ENCODE peak calls at places on chromosomes 6 and 20, in four cellular contexts. One of them, this sample, is unnamed.

GRCh38 chr6:144471986-144472385 is 186.9 kb downstream of the UTRN start:
- DNase-seq in GM12891: no peak
- DNase-seq in stomach: no peak
- DNase-seq in GM12878: no peak
- DNase-seq in this sample: no peak

GRCh38 chr6:137056121-137056880 is 11.5 kb upstream of the IL20RA start:
- DNase-seq in GM12891: no peak
- DNase-seq in stomach: no peak
- DNase-seq in GM12878: no peak
- DNase-seq in this sample: no peak

GRCh38 chr20:30167540-30167939 is 1089.9 kb upstream of the DEFB115 start:
- DNase-seq in GM12891: no peak
- DNase-seq in stomach: no peak
- DNase-seq in GM12878: no peak
- DNase-seq in this sample: no peak

GRCh38 chr20:38748863-38749153 is 548 bp downstream of the ACTR5 start:
- DNase-seq in GM12891: no peak
- DNase-seq in stomach: no peak
- DNase-seq in GM12878: no peak
- DNase-seq in this sample: no peak

GRCh38 chr20:37516697-37517370 is 4.2 kb upstream of the NNAT start:
- DNase-seq in GM12891: no peak
- DNase-seq in stomach: peak
- DNase-seq in GM12878: no peak
- DNase-seq in this sample: no peak

GRCh38 chr20:16707674-16708073 is 22.2 kb upstream of the SNRPB2 start:
- DNase-seq in GM12891: no peak
- DNase-seq in stomach: no peak
- DNase-seq in GM12878: no peak
- DNase-seq in this sample: no peak

GRCh38 chr6:63760199-63760598 is 124.6 kb downstream of the PHF3 start:
- DNase-seq in GM12891: no peak
- DNase-seq in stomach: no peak
- DNase-seq in GM12878: no peak
- DNase-seq in this sample: no peak

GRCh38 chr6:51704932-51705540 is 382.4 kb downstream of the PKHD1 start:
- DNase-seq in GM12891: no peak
- DNase-seq in stomach: no peak
- DNase-seq in GM12878: no peak
- DNase-seq in this sample: no peak

GRCh38 chr6:155246825-155247224 is 17.0 kb upstream of the CLDN20 start:
- DNase-seq in GM12891: no peak
- DNase-seq in stomach: no peak
- DNase-seq in GM12878: no peak
- DNase-seq in this sample: no peak

GRCh38 chr6:35468181-35468979 is at the start of gene RPL10A:
- DNase-seq in GM12891: peak
- DNase-seq in stomach: peak
- DNase-seq in GM12878: peak
- DNase-seq in this sample: peak

GRCh38 chr6:35471836-35472345 is 3.7 kb downstream of the RPL10A start:
- DNase-seq in GM12891: no peak
- DNase-seq in stomach: no peak
- DNase-seq in GM12878: no peak
- DNase-seq in this sample: no peak

GRCh38 chr6:35468980-35469710 is 944 bp downstream of the RPL10A start:
- DNase-seq in GM12891: no peak
- DNase-seq in stomach: no peak
- DNase-seq in GM12878: no peak
- DNase-seq in this sample: no peak

GRCh38 chr6:35470663-35471120 is 2.5 kb downstream of the RPL10A start:
- DNase-seq in GM12891: no peak
- DNase-seq in stomach: no peak
- DNase-seq in GM12878: no peak
- DNase-seq in this sample: no peak

DNA sequence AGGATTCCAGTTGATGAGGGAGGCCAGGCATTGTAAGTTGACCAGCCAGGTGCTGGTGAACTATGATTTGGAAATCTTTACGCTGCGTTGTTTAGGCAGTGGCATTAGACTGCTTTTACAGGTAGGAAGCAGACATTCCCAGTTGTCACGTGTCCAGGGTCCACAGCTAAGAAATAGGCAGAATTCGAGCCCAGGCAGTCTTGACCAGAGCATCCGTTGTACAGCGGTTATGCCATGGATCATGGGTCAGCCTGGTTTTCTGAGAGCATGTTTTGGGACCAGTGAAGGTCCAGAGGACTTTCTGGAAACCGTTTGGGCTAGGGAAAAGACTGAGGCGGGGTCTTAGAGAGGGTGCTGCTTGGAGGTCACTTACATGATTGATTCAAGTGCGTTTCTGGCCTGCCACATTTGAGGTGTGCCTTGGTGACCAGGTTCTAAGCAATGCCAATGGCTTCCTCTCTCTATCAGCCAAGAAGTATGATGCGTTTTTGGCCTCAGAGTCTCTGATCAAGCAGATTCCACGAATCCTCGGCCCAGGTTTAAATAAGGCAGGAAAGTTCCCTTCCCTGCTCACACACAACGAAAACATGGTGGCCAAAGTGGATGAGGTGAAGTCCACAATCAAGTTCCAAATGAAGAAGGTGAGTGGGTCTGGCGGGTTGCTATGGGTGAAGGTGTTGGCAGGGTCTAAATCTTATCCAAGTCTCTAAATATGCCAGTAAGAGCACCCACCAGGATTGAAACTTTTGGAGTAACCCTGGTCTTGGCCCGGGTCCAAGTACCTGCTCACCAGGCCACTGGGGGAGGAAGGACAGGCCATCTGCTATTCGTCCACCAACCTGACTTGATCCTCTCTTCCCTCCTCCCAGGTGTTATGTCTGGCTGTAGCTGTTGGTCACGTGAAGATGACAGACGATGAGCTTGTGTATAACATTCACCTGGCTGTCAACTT is 1.8 kb downstream of the RPL10A start:
- DNase-seq in GM12891: no peak
- DNase-seq in stomach: peak
- DNase-seq in GM12878: no peak
- DNase-seq in this sample: no peak
- TF ChIP-seq POLR2AphosphoS5 in GM12891: no peak
- TF ChIP-seq POLR2AphosphoS5 in stomach: peak
- TF ChIP-seq POLR2AphosphoS5 in GM12878: peak
- TF ChIP-seq POLR2AphosphoS5 in this sample: peak

GRCh38 chr6:151327079-151327478 is 64.3 kb downstream of the ZBTB2 start:
- DNase-seq in GM12891: no peak
- DNase-seq in stomach: no peak
- DNase-seq in GM12878: no peak
- DNase-seq in this sample: no peak

GRCh38 chr6:151322570-151322969 is 68.8 kb downstream of the ZBTB2 start:
- DNase-seq in GM12891: no peak
- DNase-seq in stomach: no peak
- DNase-seq in GM12878: no peak
- DNase-seq in this sample: no peak

GRCh38 chr6:151324079-151324825 is 67.1 kb downstream of the ZBTB2 start:
- DNase-seq in GM12891: peak
- DNase-seq in stomach: peak
- DNase-seq in GM12878: peak
- DNase-seq in this sample: peak

GRCh38 chr6:151321438-151321837 is 69.9 kb downstream of the ZBTB2 start:
- DNase-seq in GM12891: no peak
- DNase-seq in stomach: no peak
- DNase-seq in GM12878: no peak
- DNase-seq in this sample: no peak

DNA sequence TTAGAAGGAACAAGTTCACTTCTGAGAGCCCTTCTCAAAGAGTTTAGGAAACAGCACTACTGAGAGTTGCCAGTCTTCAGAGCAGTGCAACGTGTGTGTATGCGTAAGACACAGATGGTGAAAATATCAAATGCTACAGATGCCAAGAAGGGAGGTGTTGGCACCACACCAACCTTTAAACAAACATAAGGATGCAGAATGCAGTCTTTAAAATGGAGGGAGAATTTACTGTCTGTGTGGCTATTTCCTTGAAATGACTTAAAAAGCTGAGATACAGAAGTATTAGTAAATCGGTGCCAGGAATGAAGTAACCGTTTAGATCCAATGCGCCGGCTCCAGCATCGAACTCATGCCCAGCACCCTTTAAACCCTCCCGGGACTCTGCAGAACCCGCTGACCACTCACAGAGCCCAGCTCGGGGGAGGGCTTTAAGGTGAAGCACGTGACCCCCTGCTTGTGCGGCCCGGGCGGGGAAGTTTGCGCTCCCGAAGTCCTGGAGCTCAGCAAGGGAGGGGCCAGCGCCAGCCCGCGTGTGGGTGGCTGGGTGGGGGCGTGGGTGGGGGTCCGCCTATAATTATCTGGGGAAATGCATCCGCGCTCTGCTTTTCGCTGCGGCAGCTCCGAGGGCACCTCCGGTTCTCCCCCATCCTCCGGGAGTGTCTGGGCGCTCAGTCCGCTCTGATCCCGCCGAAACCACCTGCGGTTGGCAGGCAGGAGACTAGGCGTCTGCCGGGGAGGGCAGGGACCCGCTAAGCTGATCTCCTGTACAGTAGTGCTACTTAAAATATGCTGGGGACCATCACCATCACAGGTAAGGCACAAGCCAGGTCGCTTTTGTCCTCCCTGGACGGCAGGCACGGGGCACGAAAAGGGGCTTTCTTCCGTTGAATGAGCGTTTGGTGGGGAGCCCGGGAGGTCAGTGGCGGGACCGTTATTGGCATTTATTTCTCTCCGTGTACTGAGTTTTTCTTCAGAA is 66.0 kb downstream of the ZBTB2 start:
- DNase-seq in GM12891: no peak
- DNase-seq in stomach: peak
- DNase-seq in GM12878: no peak
- DNase-seq in this sample: no peak
- TF ChIP-seq POLR2AphosphoS5 in GM12891: no peak
- TF ChIP-seq POLR2AphosphoS5 in stomach: peak
- TF ChIP-seq POLR2AphosphoS5 in GM12878: no peak
- TF ChIP-seq POLR2AphosphoS5 in this sample: no peak

DNA sequence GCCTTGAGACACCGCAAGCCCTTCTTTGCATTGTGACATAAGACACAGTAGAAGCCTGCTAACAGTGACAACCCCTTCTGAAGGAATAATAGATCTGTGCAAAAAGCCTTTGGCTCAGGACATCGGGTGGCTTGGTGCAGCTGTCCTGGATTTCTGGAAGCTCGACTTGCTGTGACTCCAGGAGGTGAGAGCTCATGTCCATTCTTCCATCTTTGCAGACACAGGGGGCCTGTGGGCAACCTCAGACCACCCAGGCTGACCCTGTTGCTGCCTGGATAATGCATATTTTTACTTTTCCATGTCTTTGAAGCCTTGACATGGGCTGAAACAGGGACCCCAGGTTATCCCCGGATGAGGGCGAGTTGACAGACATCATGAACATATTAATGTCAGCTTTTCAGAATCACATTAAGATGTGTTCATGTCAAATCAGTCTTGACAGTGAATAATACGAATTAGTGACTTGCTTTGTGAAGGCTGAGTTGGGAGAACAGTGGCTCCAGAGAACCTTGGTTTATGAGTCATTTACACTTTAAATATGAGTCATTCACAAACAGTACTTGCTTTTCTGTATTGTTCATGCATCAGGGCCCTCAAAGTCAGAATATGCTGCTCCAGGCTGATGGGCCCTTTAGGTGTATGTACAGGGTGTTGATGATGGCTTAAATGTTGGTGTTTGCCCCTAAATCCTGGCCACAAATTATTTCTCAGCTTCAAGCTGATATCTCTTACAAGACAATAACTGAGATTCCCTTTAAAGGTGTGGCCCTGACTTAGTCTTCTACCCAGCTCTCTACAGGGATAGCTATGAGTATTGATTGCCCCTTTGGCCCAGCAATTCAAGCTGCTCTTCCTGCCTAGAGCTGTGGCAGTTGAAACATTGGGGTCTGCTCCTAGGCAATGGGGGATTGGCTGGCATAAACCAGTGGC is 66.7 kb upstream of the IYD start:
- DNase-seq in GM12891: peak
- DNase-seq in stomach: no peak
- DNase-seq in GM12878: no peak
- DNase-seq in this sample: peak
- TF ChIP-seq POLR2AphosphoS5 in GM12891: no peak
- TF ChIP-seq POLR2AphosphoS5 in stomach: no peak
- TF ChIP-seq POLR2AphosphoS5 in GM12878: no peak
- TF ChIP-seq POLR2AphosphoS5 in this sample: no peak

GRCh38 chr6:122799916-122800701 is 11.1 kb downstream of the SMPDL3A start:
- DNase-seq in GM12891: no peak
- DNase-seq in stomach: no peak
- DNase-seq in GM12878: no peak
- DNase-seq in this sample: no peak

GRCh38 chr6:122800906-122801305 is 11.8 kb downstream of the SMPDL3A start:
- DNase-seq in GM12891: no peak
- DNase-seq in stomach: no peak
- DNase-seq in GM12878: no peak
- DNase-seq in this sample: no peak

GRCh38 chr6:122797537-122797936 is 8.5 kb downstream of the SMPDL3A start:
- DNase-seq in GM12891: no peak
- DNase-seq in stomach: no peak
- DNase-seq in GM12878: no peak
- DNase-seq in this sample: no peak

GRCh38 chr6:122799140-122799539 is 10.1 kb downstream of the SMPDL3A start:
- DNase-seq in GM12891: no peak
- DNase-seq in stomach: no peak
- DNase-seq in GM12878: no peak
- DNase-seq in this sample: no peak

DNA sequence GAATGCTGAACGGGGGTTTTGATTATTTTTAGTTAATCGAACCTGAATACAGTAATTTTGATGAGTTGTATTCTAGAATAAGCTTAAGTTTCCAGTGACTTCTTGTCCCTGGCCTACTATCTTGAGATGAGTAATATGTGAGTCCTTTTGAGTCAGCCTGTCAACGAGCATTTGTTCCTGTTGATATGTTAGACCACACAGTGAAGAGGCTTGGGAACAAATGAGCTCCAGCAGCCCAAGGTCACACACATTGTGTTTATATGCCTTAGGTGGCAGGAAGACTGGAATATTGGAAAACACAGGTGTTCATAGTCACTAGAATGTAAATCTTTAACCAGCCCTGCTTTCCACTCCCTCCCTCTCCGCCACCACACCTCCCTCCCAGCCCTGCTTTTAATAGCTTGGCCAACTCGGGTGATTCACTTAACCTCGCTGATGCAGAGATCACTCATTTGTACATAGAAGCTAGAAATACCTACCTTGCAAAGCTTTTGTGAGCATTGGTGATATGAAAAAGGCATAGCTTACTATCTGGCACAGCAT is 9.1 kb downstream of the SMPDL3A start:
- DNase-seq in GM12891: no peak
- DNase-seq in stomach: peak
- DNase-seq in GM12878: no peak
- DNase-seq in this sample: no peak
- TF ChIP-seq POLR2AphosphoS5 in GM12891: no peak
- TF ChIP-seq POLR2AphosphoS5 in stomach: peak
- TF ChIP-seq POLR2AphosphoS5 in GM12878: no peak
- TF ChIP-seq POLR2AphosphoS5 in this sample: no peak

GRCh38 chr6:36686668-36687513 is 8.4 kb downstream of the CDKN1A start:
- DNase-seq in GM12891: no peak
- DNase-seq in stomach: no peak
- DNase-seq in GM12878: no peak
- DNase-seq in this sample: no peak
- TF ChIP-seq POLR2AphosphoS5 in GM12891: peak
- TF ChIP-seq POLR2AphosphoS5 in stomach: no peak
- TF ChIP-seq POLR2AphosphoS5 in GM12878: peak
- TF ChIP-seq POLR2AphosphoS5 in this sample: peak

This sample was measured in GM12892.